ENCODE peak calls at places on chromosomes 11 and 22, in seven cellular contexts. U is esophagus squamous epithelium, I is neural progenitor cell, W is IMR-90, H is GM13976, N is H9, P is fibroblast of lung. S is an unnamed sample.

GRCh38 chr11:100827934-100828661 is 141.0 kb downstream of the ARHGAP42 start:
- DNase-seq in U (no peak), W (peak), H (no peak), P (peak), N (peak), I (peak), S (peak)

GRCh38 chr22:36144886-36145541 is 15.5 kb downstream of the APOL3 start:
- DNase-seq in U (no peak), N (peak), W (peak), H (peak), P (peak), I (peak), S (peak)

GRCh38 chr22:47534150-47535133 is 772.0 kb downstream of the TBC1D22A start:
- DNase-seq in W (no peak), I (no peak), U (no peak), N (no peak), H (no peak), P (peak), S (peak)

GRCh38 chr22:46065733-46066454 is 84.4 kb upstream of the PPARA start:
- DNase-seq in U (no peak), I (no peak), N (no peak), P (no peak), H (no peak), W (no peak), S (no peak)

GRCh38 chr22:40257979-40258378 is 80.3 kb downstream of the TNRC6B start:
- DNase-seq in H (no peak), N (no peak), U (no peak), P (peak), I (no peak), W (peak), S (no peak)

GRCh38 chr11:36890280-36890679 is 292.2 kb upstream of the RAG2 start:
- DNase-seq in H (no peak), N (no peak), W (no peak), U (no peak), P (no peak), I (no peak), S (no peak)

GRCh38 chr11:10674440-10674855 is 19.1 kb downstream of the IRAG1 start:
- DNase-seq in H (no peak), P (no peak), I (no peak), N (no peak), W (no peak), U (no peak), S (peak)

GRCh38 chr11:63767415-63768231 is 952 bp downstream of the ZFTA start:
- DNase-seq in I (peak), W (peak), N (peak), P (peak), U (no peak), H (peak), S (peak)

GRCh38 chr11:42947405-42947804 is 364.4 kb upstream of the API5 start:
- DNase-seq in H (no peak), N (no peak), I (no peak), U (no peak), P (no peak), W (no peak), S (no peak)

GRCh38 chr11:37026326-37026725 is 428.3 kb upstream of the RAG2 start:
- DNase-seq in I (no peak), U (no peak), N (no peak), P (no peak), H (no peak), W (no peak), S (no peak)

GRCh38 chr11:114131366-114131963 is 72.0 kb downstream of the ZBTB16 start:
- DNase-seq in N (no peak), W (no peak), U (no peak), H (no peak), I (no peak), P (no peak), S (no peak)

GRCh38 chr11:37372667-37373066 is 774.6 kb upstream of the RAG2 start:
- DNase-seq in H (no peak), I (no peak), U (no peak), P (no peak), W (no peak), N (no peak), S (no peak)

GRCh38 chr11:6321961-6322362 is 1.7 kb upstream of the CAVIN3 start:
- DNase-seq in I (peak), H (no peak), U (no peak), P (peak), N (no peak), W (peak), S (no peak)

GRCh38 chr22:20033045-20033706 is 12.3 kb downstream of the TANGO2 start:
- DNase-seq in H (no peak), I (no peak), N (no peak), P (no peak), W (no peak), U (no peak), S (peak)

GRCh38 chr11:66970808-66971442 is 4.2 kb upstream of the C11orf86 start:
- DNase-seq in U (no peak), P (peak), H (no peak), I (no peak), W (peak), N (no peak), S (no peak)

GRCh38 chr22:21663738-21664137 is 2.1 kb upstream of the PPIL2 start:
- DNase-seq in U (no peak), H (no peak), W (no peak), N (no peak), P (no peak), I (no peak), S (no peak)

DNA sequence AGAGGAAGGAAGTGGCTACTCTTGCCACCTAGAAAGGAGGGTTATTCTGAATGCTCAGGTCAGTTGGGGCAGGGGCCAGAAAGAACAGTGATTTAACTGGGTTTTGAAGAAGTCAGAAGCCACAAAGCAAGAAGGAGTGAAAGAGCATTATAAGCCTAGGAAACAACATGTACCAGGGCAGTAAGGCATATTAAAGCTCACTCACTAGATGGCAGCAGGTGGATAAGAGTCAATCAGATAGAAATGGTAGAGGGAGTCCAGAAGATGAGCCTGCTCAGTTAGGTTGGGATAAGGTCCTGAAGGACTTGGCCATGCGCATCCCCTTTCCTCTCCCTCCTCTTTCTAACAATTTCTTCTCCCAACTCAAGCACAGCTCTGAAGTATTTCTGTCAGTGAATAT is 22.0 kb upstream of the PATE1 start:
- DNase-seq in N (no peak), P (peak), H (no peak), W (peak), I (peak), U (no peak), S (no peak)
- TF ChIP-seq CTCF in N (peak), P (peak), H (no peak), W (no peak), I (peak), U (no peak), S (no peak)

GRCh38 chr11:8087756-8088155 is 6.7 kb downstream of the TUB start:
- DNase-seq in W (no peak), N (no peak), U (no peak), I (no peak), P (no peak), H (no peak), S (no peak)

GRCh38 chr11:8091671-8092070 is 10.7 kb downstream of the TUB start:
- DNase-seq in I (no peak), P (no peak), N (peak), H (no peak), W (no peak), U (no peak), S (no peak)

GRCh38 chr11:8089791-8090510 is 8.9 kb downstream of the TUB start:
- DNase-seq in P (no peak), H (peak), W (no peak), N (no peak), I (no peak), U (no peak), S (no peak)

GRCh38 chr11:8092587-8093424 is 11.8 kb downstream of the TUB start:
- DNase-seq in P (peak), U (no peak), W (peak), H (peak), I (peak), N (peak), S (peak)

DNA sequence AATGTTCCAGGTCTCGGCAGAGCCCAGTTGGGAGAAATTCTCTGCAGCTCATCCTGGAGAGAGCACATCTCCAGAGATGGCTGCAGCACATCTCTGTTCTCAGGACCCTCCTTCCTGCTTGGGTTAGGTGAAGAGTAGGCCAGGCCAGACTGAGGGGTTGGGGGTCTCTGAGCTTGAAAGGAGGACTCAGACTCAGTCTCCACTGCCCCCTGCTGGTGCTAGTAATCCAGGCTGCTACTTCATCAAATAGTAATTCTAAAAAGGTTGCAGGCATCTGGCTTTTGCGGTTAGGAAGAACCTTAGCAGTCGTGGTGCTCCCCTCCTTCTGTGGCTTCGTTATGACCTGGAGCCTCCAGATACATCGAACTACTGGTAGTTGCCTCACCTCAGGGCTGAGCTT is 9.7 kb downstream of the TUB start:
- DNase-seq in H (peak), I (peak), U (no peak), P (peak), W (no peak), N (peak), S (peak)
- TF ChIP-seq CTCF in H (peak), I (peak), U (no peak), P (peak), W (peak), N (peak), S (peak)

GRCh38 chr11:62710001-62710345 is 2.5 kb downstream of the GNG3 start:
- DNase-seq in I (no peak), N (no peak), H (no peak), P (peak), W (no peak), U (no peak), S (no peak)

GRCh38 chr11:62706841-62707240 is 383 bp downstream of the BSCL2 start:
- DNase-seq in I (no peak), P (no peak), W (no peak), H (no peak), U (no peak), N (no peak), S (no peak)

GRCh38 chr11:62707277-62707771 is at the start of the genes BSCL2 and GNG3:
- DNase-seq in H (no peak), W (no peak), N (peak), I (peak), P (no peak), U (no peak), S (no peak)

GRCh38 chr11:62708423-62709261 is 1.2 kb downstream of the GNG3 start:
- DNase-seq in N (peak), I (no peak), H (no peak), W (no peak), U (no peak), P (no peak), S (peak)

GRCh38 chr11:62709262-62710000 is 2.0 kb downstream of the GNG3 start:
- DNase-seq in W (peak), H (peak), I (peak), U (peak), N (peak), P (peak), S (peak)
- TF ChIP-seq CTCF in W (no peak), H (no peak), I (no peak), U (no peak), N (no peak), P (no peak), S (no peak)

DNA sequence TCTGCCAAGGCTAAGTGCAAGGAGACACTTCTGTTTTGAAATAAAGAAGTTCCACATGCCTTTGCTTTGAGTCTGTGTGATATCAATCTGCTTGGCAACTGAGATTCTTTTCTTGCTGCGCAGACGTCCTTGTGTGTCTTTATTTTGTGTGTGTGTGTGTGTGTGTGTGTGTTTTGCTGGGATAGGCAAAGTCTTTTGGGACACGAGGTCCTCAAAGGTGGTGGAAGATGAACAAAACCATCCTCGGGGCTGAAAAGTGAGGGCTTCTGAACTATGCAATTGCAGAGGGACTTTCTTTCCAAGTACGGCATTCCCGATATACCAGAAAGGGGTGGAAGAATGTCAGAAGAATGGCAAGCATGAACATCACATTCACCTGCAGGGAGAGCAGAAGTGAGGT is 17.1 kb upstream of the PRG2 start:
- DNase-seq in N (no peak), U (no peak), W (no peak), I (no peak), P (no peak), H (no peak), S (no peak)
- TF ChIP-seq CTCF in N (no peak), U (no peak), W (no peak), I (no peak), P (no peak), H (no peak), S (no peak)

DNA sequence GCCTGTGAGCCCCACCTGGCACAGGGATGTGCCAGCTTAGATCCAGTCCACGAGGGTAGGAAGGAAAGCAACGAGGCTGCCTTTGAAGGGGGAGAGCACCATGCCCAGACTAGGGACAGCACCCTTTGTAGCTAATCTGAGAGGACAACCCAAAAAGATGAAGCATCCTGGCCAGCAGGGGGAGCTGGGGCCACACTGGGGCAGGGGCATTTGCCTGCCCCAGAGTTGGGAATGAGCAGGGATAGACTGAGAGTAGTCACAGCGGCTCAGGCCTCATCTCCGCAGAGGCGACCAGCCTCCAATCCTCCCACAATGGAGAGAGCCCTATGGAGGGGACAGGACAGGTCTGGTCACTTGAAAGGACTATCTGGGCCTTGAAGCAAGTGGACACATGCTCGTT is 16.4 kb downstream of the LMO1 start:
- DNase-seq in P (no peak), I (no peak), U (no peak), H (no peak), N (peak), W (no peak), S (no peak)
- TF ChIP-seq CTCF in P (peak), I (peak), U (peak), H (peak), N (peak), W (peak), S (no peak)

S was measured in thyroid gland.